ENCODE peak calls at places on chromosomes 1 and 21, in nine cellular contexts. I is neural progenitor cell, E is transverse colon, D is K562, P is IMR-90, S is Caco-2, J is aorta, Q is PC-3, R is heart right ventricle. H is an unnamed sample.

GRCh38 chr21:18369115-18369514 is 34.5 kb downstream of the TMPRSS15 start:
- DNase-seq in I (peak; percentile 61), E (no peak), D (no peak), P (no peak), S (no peak), J (no peak), Q (peak; percentile 59), R (no peak), H (no peak)

GRCh38 chr1:26857473-26857872 is 5.5 kb upstream of the SFN start:
- DNase-seq in I (no peak), E (no peak), D (no peak), P (no peak), S (no peak), J (no peak), Q (no peak), R (no peak), H (no peak)

GRCh38 chr1:18950415-18951026 is 6.0 kb downstream of the IFFO2 start:
- DNase-seq in I (no peak), E (no peak), D (no peak), P (no peak), S (no peak), J (peak; percentile 86), Q (no peak), R (peak; percentile 79), H (peak; percentile 39)

GRCh38 chr1:110035236-110035752 is 870 bp downstream of the STRIP1 start:
- DNase-seq in I (no peak), E (no peak), D (no peak), P (peak; percentile 16), S (no peak), J (no peak), Q (peak; percentile 25), R (no peak), H (no peak)

GRCh38 chr1:27862671-27863551 is 9.4 kb upstream of the THEMIS2 start:
- DNase-seq in I (no peak), E (peak; percentile 45), D (no peak), P (peak; percentile 99), S (no peak), J (peak; percentile 86), Q (peak; percentile 97), R (peak; percentile 59), H (no peak)

GRCh38 chr1:50531601-50532000 is 108.4 kb upstream of the DMRTA2 start:
- DNase-seq in I (no peak), E (no peak), D (no peak), P (peak; percentile 41), S (no peak), J (no peak), Q (no peak), R (no peak), H (no peak)

GRCh38 chr1:39105061-39105840 is 79.1 kb downstream of the NDUFS5 start:
- DNase-seq in I (peak; percentile 83), E (peak; percentile 84), D (peak; percentile 87), P (peak; percentile 59), S (peak; percentile 56), J (peak; percentile 86), Q (peak; percentile 77), R (peak; percentile 72), H (peak; percentile 68)

GRCh38 chr1:163168053-163168452 is 34.7 kb downstream of the RGS5 start:
- DNase-seq in I (no peak), E (no peak), D (no peak), P (peak; percentile 96), S (no peak), J (no peak), Q (peak; percentile 97), R (peak; percentile 31), H (no peak)

GRCh38 chr21:38916214-38916964 is 110.7 kb downstream of the ETS2 start:
- DNase-seq in I (no peak), E (peak; percentile 2), D (no peak), P (no peak), S (no peak), J (no peak), Q (no peak), R (no peak), H (no peak)

GRCh38 chr1:107572674-107573205 is 392.2 kb downstream of the VAV3 start:
- DNase-seq in I (no peak), E (no peak), D (no peak), P (peak; percentile 31), S (no peak), J (no peak), Q (peak; percentile 92), R (no peak), H (no peak)

DNA sequence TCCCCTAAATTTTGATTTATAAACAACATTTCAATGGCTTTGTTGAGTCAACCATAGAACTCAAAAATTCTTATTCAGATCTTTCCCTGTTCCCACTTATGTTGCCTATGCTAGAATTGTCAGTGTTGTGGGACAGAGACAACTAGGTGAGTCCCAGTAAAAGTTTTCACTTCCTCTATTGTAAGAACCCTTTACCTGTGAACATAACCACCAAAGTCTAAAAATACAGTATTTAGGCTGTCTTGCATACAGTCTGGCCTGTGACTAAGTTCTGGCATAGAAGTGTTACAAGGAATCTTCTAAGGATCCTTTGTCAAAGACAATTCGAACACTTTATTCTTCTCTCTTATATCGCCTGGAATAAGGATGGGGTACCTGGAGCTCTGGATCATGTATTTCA is 1047.9 kb upstream of the NCAM2 start:
- DNase-seq in I (no peak), E (no peak), D (no peak), P (no peak), S (no peak), J (no peak), Q (no peak), R (no peak), H (no peak)
- H3K9me3 ChIP-seq in I (no peaks in the 10 kb centered on the region), E (no peaks in the 10 kb centered on the region), D (no peaks in the 10 kb centered on the region), P (no peaks in the 10 kb centered on the region), S (no peaks in the 10 kb centered on the region), J (no peaks in the 10 kb centered on the region), Q (peaks cover 10% of the 10 kb centered on the region), R (no peaks in the 10 kb centered on the region), H (peaks cover 3% of the 10 kb centered on the region)

GRCh38 chr1:147281950-147282349 is 39.5 kb downstream of the CHD1L start:
- DNase-seq in I (no peak), E (no peak), D (no peak), P (no peak), S (no peak), J (no peak), Q (no peak), R (no peak), H (no peak)

GRCh38 chr1:147292635-147293251 is 50.3 kb downstream of the CHD1L start:
- DNase-seq in I (no peak), E (no peak), D (no peak), P (peak; percentile 99), S (no peak), J (peak; percentile 53), Q (peak; percentile 81), R (no peak), H (no peak)

GRCh38 chr1:147292012-147292411 is 49.5 kb downstream of the CHD1L start:
- DNase-seq in I (no peak), E (no peak), D (no peak), P (peak; percentile 93), S (no peak), J (no peak), Q (peak; percentile 93), R (no peak), H (no peak)

GRCh38 chr1:147287133-147287865 is 44.8 kb downstream of the CHD1L start:
- DNase-seq in I (no peak), E (no peak), D (no peak), P (peak; percentile 51), S (no peak), J (no peak), Q (peak; percentile 37), R (no peak), H (no peak)
- H3K9me3 ChIP-seq in I (no peaks in the 10 kb centered on the region), E (no peaks in the 10 kb centered on the region), D (no peaks in the 10 kb centered on the region), P (no peaks in the 10 kb centered on the region), S (no peaks in the 10 kb centered on the region), J (no peaks in the 10 kb centered on the region), Q (no peaks in the 10 kb centered on the region), R (no peaks in the 10 kb centered on the region), H (no peaks in the 10 kb centered on the region)

GRCh38 chr1:247131236-247131635 is 27.1 kb upstream of the ZNF669 start:
- DNase-seq in I (peak; percentile 71), E (no peak), D (no peak), P (no peak), S (no peak), J (no peak), Q (no peak), R (no peak), H (no peak)
- H3K9me3 ChIP-seq in I (peaks cover 16% of the 10 kb centered on the region), E (peaks cover 40% of the 10 kb centered on the region), D (no peaks in the 10 kb centered on the region), P (peaks cover 8% of the 10 kb centered on the region), S (peaks cover 50% of the 10 kb centered on the region), J (peaks cover 6% of the 10 kb centered on the region), Q (no peaks in the 10 kb centered on the region), R (peaks cover 28% of the 10 kb centered on the region), H (peaks cover 9% of the 10 kb centered on the region)

GRCh38 chr1:12599657-12600056 is 18.4 kb downstream of the DHRS3 start:
- DNase-seq in I (no peak), E (no peak), D (no peak), P (no peak), S (no peak), J (no peak), Q (no peak), R (no peak), H (no peak)

GRCh38 chr1:12597792-12598191 is 20.2 kb downstream of the DHRS3 start:
- DNase-seq in I (no peak), E (no peak), D (no peak), P (no peak), S (no peak), J (peak; percentile 87), Q (peak; percentile 58), R (peak; percentile 69), H (no peak)

GRCh38 chr1:12600880-12601633 is 17.0 kb downstream of the DHRS3 start:
- DNase-seq in I (peak; percentile 75), E (peak; percentile 68), D (peak; percentile 81), P (no peak), S (peak; percentile 55), J (no peak), Q (peak; percentile 51), R (no peak), H (peak; percentile 55)

GRCh38 chr1:12600335-12600734 is 17.7 kb downstream of the DHRS3 start:
- DNase-seq in I (no peak), E (no peak), D (no peak), P (no peak), S (no peak), J (peak; percentile 84), Q (no peak), R (peak; percentile 77), H (no peak)

DNA sequence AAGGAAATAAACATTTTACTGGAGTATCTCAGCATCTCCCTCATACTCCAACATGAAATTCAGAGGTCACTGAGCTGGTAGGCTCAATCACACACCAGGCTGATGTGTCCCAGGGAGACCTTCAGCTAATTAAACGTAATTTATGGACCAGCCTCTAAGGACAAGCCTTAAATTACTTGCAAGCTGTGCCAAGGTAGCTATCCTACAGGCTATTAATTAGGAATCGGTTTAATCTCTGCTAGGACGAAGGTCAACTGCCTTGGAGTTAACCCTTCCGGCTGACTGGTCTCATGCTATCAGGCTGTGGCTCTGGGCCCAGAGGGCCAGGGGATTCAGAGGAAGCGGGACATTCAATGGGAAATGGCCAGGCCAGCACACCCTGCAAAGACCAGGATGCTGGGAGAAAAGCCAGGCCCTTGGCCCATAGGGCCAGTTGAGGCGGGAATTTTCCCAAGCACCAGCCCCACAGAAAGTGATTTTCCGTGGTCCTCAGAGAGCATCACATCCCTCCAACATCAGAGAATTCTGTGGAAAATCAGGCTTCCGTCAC is 19.0 kb downstream of the DHRS3 start:
- DNase-seq in I (no peak), E (no peak), D (no peak), P (no peak), S (no peak), J (no peak), Q (no peak), R (no peak), H (no peak)
- H3K9me3 ChIP-seq in I (no peaks in the 10 kb centered on the region), E (no peaks in the 10 kb centered on the region), D (no peaks in the 10 kb centered on the region), P (no peaks in the 10 kb centered on the region), S (no peaks in the 10 kb centered on the region), J (no peaks in the 10 kb centered on the region), Q (no peaks in the 10 kb centered on the region), R (no peaks in the 10 kb centered on the region), H (no peaks in the 10 kb centered on the region)

GRCh38 chr1:40495315-40495903 is 13.2 kb upstream of the EXO5 start:
- DNase-seq in I (no peak), E (no peak), D (no peak), P (no peak), S (no peak), J (no peak), Q (no peak), R (no peak), H (no peak)
- H3K9me3 ChIP-seq in I (peaks cover 27% of the 10 kb centered on the region), E (peaks cover 75% of the 10 kb centered on the region), D (peaks cover 20% of the 10 kb centered on the region), P (peaks cover 46% of the 10 kb centered on the region), S (peaks cover 8% of the 10 kb centered on the region), J (peaks cover 12% of the 10 kb centered on the region), Q (peaks cover 45% of the 10 kb centered on the region), R (peaks cover 83% of the 10 kb centered on the region), H (peaks cover 33% of the 10 kb centered on the region)